ENCODE peak calls at places on chromosome 2, in four cellular contexts. I is HepG2, J is K562, M is GM12878. A is an unnamed sample.

GRCh38 chr2:112204411-112204810 is 50.4 kb downstream of the ZC3H8 start:
- DNase-seq in I (peak; percentile 15), J (peak; percentile 12), M (no peak), A (peak; percentile 30)

GRCh38 chr2:157158111-157158510 is 99.4 kb upstream of the GALNT5 start:
- DNase-seq in I (no peak), J (no peak), M (no peak), A (no peak)

GRCh38 chr2:24498121-24498520 is 7.1 kb downstream of the NCOA1 start:
- DNase-seq in I (no peak), J (no peak), M (no peak), A (no peak)

GRCh38 chr2:172096661-172097547 is 5.8 kb downstream of the DLX2 start:
- DNase-seq in I (no peak), J (no peak), M (no peak), A (no peak)

GRCh38 chr2:236663267-236663666 is 93.6 kb downstream of the ACKR3 start:
- DNase-seq in I (no peak), J (no peak), M (no peak), A (no peak)

GRCh38 chr2:25557179-25558036 is 116.0 kb downstream of the DTNB start:
- DNase-seq in I (no peak), J (no peak), M (peak; percentile 34), A (no peak)

GRCh38 chr2:200130762-200131166 is 175.4 kb downstream of the MAIP1 start:
- DNase-seq in I (no peak), J (no peak), M (no peak), A (peak; percentile 30)

GRCh38 chr2:201996006-201996405 is 37.6 kb upstream of the FZD7 start:
- DNase-seq in I (no peak), J (no peak), M (no peak), A (no peak)

GRCh38 chr2:172614932-172615331 is 59.0 kb downstream of the PDK1 start:
- DNase-seq in I (no peak), J (no peak), M (no peak), A (no peak)

GRCh38 chr2:239397856-239398470 is 2.9 kb downstream of the HDAC4 start:
- DNase-seq in I (no peak), J (no peak), M (no peak), A (no peak)

GRCh38 chr2:145736901-145737300 is 1217.0 kb upstream of the ZEB2 start:
- DNase-seq in I (no peak), J (no peak), M (no peak), A (no peak)

GRCh38 chr2:120590841-120591240 is 144.8 kb upstream of the GLI2 start:
- DNase-seq in I (no peak), J (no peak), M (no peak), A (no peak)

GRCh38 chr2:157155992-157156391 is 101.5 kb upstream of the GALNT5 start:
- DNase-seq in I (no peak), J (no peak), M (no peak), A (no peak)

GRCh38 chr2:233945146-233945545 is 28.0 kb downstream of the TRPM8 start:
- DNase-seq in I (no peak), J (no peak), M (no peak), A (no peak)

GRCh38 chr2:229805559-229805958 is 91.2 kb upstream of the DNER start:
- DNase-seq in I (no peak), J (no peak), M (no peak), A (no peak)

GRCh38 chr2:43717323-43717722 is 41.1 kb upstream of the C1GALT1C1L start:
- DNase-seq in I (no peak), J (no peak), M (no peak), A (no peak)

GRCh38 chr2:126761256-126761980 is 105.5 kb downstream of the GYPC start:
- DNase-seq in I (no peak), J (no peak), M (no peak), A (no peak)

GRCh38 chr2:200337621-200338020 is 31.1 kb downstream of the SPATS2L start:
- DNase-seq in I (no peak), J (no peak), M (no peak), A (no peak)

DNA sequence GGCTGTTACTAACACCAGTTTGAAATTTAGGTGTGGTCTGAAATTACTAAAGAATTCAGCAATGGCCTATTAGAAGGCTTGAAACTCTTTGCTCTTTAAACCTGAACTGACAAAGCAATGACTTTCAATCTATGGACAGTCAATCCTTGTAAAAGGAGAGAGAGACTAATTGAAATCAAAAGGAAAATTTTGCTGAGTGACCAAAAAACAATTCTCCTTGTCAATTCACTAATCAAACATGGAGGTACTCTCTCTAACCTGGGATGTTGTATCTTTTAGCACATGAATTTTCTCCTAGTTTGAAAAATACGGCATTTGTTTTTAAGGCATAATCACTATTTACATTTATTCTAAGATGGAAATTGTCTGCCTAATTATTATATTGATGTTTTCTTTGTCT is 49.6 kb upstream of the ATIC start:
- DNase-seq in I (no peak), J (no peak), M (no peak), A (no peak)
- TF ChIP-seq SMC3 in I (no peak), J (no peak), M (no peak), A (no peak)

GRCh38 chr2:18521084-18521483 is 39.4 kb downstream of the RDH14 start:
- DNase-seq in I (no peak), J (no peak), M (no peak), A (no peak)

GRCh38 chr2:18520605-18521031 is 39.8 kb downstream of the RDH14 start:
- DNase-seq in I (peak; percentile 71), J (peak; percentile 76), M (no peak), A (peak; percentile 74)

GRCh38 chr2:18519991-18520604 is 40.4 kb downstream of the RDH14 start:
- DNase-seq in I (no peak), J (no peak), M (no peak), A (no peak)

GRCh38 chr2:18516112-18516511 is 44.3 kb downstream of the RDH14 start:
- DNase-seq in I (no peak), J (no peak), M (no peak), A (no peak)

DNA sequence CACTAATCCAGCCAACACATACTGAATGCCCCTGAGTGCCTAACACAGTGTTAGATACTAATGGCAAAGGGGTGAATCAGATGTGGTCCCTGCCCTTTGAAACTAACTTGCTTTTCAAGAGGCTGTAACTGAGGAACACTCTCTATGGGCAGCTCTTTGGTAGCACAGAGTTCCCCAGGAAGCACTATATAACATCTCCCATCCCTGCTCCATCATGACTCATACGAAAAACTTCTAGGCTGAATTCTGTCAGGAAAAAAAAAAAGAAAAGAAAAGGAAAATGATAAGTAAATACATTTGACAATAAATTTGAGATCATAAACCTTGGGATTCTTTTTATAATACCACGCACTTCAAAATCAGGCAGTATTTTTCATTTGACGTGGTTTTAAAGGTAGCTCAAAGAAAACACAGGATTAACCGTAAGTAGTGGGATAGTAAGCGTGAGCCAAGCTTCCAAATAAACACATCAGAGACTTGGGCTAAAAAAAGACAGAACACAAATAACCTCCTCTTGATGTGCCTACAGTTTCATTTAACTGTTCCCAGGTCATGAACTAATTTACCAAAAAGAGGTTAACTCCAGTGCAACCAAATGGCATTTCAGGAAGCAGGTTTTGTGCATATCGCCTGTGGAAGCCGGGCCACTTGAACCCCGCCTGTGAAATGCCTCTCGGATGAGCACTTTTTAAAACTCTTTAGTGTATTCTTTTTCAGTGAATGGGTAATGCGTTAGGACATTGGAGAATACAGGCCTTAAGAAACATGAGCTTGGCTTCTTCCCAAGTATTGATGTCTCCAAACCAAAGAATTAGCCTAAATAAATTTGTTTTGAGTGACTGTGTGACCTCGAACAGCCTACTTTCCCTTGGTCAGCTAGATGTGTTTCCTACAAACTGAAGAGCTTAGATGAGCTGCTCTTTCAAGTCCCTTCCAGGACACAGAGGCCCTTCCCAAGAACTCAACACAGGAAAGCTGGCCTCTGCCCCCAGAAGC is 42.0 kb downstream of the RDH14 start:
- DNase-seq in I (peak; percentile 10), J (no peak), M (no peak), A (no peak)
- TF ChIP-seq POLR2AphosphoS2 in I (no peak), J (no peak), M (no peak), A (no peak)

GRCh38 chr2:54587439-54588016 is 131.4 kb downstream of the SPTBN1 start:
- DNase-seq in I (no peak), J (no peak), M (no peak), A (no peak)

GRCh38 chr2:54584598-54584997 is 128.5 kb downstream of the SPTBN1 start:
- DNase-seq in I (no peak), J (no peak), M (no peak), A (no peak)

GRCh38 chr2:54585136-54585535 is 129.0 kb downstream of the SPTBN1 start:
- DNase-seq in I (no peak), J (peak; percentile 36), M (no peak), A (no peak)

GRCh38 chr2:54588244-54588899 is 132.2 kb downstream of the SPTBN1 start:
- DNase-seq in I (no peak), J (no peak), M (no peak), A (no peak)

GRCh38 chr2:54586062-54586982 is 130.2 kb downstream of the SPTBN1 start:
- DNase-seq in I (no peak), J (no peak), M (no peak), A (no peak)
- TF ChIP-seq USF2 in I (no peak), J (no peak), M (no peak), A (no peak)

DNA sequence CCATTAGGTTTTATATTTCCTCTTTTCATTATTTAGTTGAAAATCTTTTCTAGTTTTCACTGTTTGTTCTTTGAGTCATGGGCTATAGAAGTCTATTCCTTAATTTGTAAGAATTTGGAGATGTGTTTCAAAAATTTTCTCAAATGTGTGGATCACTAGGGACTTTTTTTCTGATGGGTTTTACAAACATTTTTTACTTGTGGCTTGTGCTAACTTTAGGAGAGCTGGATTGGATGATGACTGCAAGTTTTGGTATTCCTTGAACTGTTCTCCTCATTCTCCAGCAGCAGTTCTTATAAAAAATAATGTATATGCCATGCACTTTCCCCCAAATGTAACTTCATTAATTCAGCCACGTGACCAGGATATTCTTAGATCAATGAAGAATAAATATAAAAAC is 94.7 kb upstream of the CWC22 start:
- DNase-seq in I (no peak), J (no peak), M (no peak), A (no peak)
- TF ChIP-seq SMC3 in I (no peak), J (no peak), M (no peak), A (no peak)

A was measured in A549.